ENCODE peak calls at places on chromosomes 4 and X, in five cellular contexts. F, V, M, N and E are unnamed samples.

GRCh38 chrX:149641832-149642231 is 10.2 kb upstream of the TMEM185A start:
- DNase-seq in F (no peak), V (no peak), M (no peak), N (no peak), E (peak; percentile 28)

GRCh38 chrX:1486177-1486576 is 33.5 kb upstream of the ASMTL start:
- DNase-seq in F (no peak), V (no peak), M (no peak), N (no peak), E (no peak)

GRCh38 chrX:39985116-39985515 is 112.6 kb downstream of the BCOR start:
- DNase-seq in F (no peak), V (no peak), M (no peak), N (no peak), E (no peak)

GRCh38 chr4:181350578-181351420 is 892.4 kb upstream of the TENM3 start:
- DNase-seq in F (no peak), V (no peak), M (no peak), N (no peak), E (no peak)

GRCh38 chr4:103754844-103755243 is 35.1 kb upstream of the TACR3 start:
- DNase-seq in F (no peak), V (no peak), M (no peak), N (peak; percentile 94), E (no peak)

GRCh38 chr4:108881190-108881589 is 118.3 kb upstream of the ETNPPL start:
- DNase-seq in F (peak; percentile 84), V (no peak), M (no peak), N (peak; percentile 73), E (no peak)

GRCh38 chrX:44422631-44423030 is 79.2 kb upstream of the EFHC2 start:
- DNase-seq in F (no peak), V (no peak), M (no peak), N (no peak), E (no peak)

GRCh38 chr4:150743564-150744342 is 161.8 kb downstream of the MAB21L2 start:
- DNase-seq in F (peak; percentile 10), V (no peak), M (no peak), N (peak; percentile 29), E (no peak)

GRCh38 chrX:16718824-16719333 is 533 bp upstream of the SYAP1 start:
- DNase-seq in F (no peak), V (no peak), M (no peak), N (no peak), E (no peak)

GRCh38 chr4:42428036-42428435 is 30.7 kb downstream of the SHISA3 start:
- DNase-seq in F (no peak), V (no peak), M (no peak), N (no peak), E (no peak)

GRCh38 chr4:56448301-56448700 is 12.2 kb downstream of the PAICS start:
- DNase-seq in F (no peak), V (no peak), M (no peak), N (no peak), E (no peak)
- H3K36me3 ChIP-seq in F (peaks cover 75% of the 10 kb centered on the region), V (peaks cover 70% of the 10 kb centered on the region), M (no peaks in the 10 kb centered on the region), N (peaks cover 7% of the 10 kb centered on the region), E (peaks cover 75% of the 10 kb centered on the region)

GRCh38 chr4:1807258-1807777 is 14.2 kb downstream of the FGFR3 start:
- DNase-seq in F (no peak), V (no peak), M (no peak), N (no peak), E (no peak)
- H3K36me3 ChIP-seq in F (peaks cover 3% of the 10 kb centered on the region), V (peaks cover 25% of the 10 kb centered on the region), M (no peaks in the 10 kb centered on the region), N (peaks cover 41% of the 10 kb centered on the region), E (peaks cover 5% of the 10 kb centered on the region)

GRCh38 chr4:39834269-39834668 is 136.3 kb downstream of the UBE2K start:
- DNase-seq in F (peak; percentile 15), V (no peak), M (no peak), N (no peak), E (no peak)

GRCh38 chr4:39841894-39842293 is 135.8 kb downstream of the PDS5A start:
- DNase-seq in F (no peak), V (no peak), M (no peak), N (no peak), E (no peak)

DNA sequence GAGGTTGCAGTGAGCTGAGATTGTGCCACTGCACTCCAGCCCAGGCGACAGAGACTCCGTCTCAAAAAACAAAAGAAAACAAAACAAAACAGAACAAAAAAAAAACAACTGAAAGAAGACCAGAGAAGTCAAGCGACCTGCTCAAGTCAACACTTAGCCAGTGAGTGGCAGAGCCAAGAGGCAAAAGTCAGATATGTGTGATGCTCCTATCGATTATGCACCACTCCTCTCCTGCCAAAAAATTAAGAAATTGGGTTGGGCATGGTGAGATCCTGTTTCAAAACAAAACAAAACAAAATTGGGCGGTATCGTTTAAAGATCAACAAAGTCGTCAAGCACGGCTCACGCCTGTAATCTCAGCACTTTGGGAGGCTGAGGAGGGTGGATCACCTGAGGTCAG is 137.7 kb downstream of the PDS5A start:
- DNase-seq in F (no peak), V (no peak), M (no peak), N (no peak), E (no peak)
- H3K36me3 ChIP-seq in F (peaks cover 66% of the 10 kb centered on the region), V (peaks cover 93% of the 10 kb centered on the region), M (peaks cover 22% of the 10 kb centered on the region), N (peaks cover 12% of the 10 kb centered on the region), E (peaks cover 88% of the 10 kb centered on the region)

DNA sequence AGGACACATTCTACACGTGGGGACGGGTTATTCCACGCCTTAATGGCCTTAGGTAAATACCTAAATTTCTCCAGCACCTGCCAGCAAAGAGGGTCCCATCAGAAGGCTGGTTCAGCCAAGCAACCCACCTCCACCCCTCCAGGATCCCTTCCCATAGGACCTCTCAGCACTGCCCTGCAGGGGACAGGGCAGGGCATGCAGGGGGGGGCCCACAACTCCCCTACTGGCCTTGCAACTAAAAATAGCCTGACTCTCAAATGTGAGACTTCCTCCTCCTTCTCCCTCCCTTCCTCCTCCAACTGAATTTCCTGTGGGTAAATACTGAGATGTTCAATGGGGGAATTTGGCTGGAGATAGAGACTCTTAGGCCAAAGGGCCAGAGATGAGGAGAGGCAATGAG is 6.3 kb downstream of the LAS1L start:
- DNase-seq in F (no peak), V (no peak), M (no peak), N (no peak), E (no peak)
- H3K36me3 ChIP-seq in F (no peaks in the 10 kb centered on the region), V (peaks cover 68% of the 10 kb centered on the region), M (peaks cover 6% of the 10 kb centered on the region), N (peaks cover 15% of the 10 kb centered on the region), E (peaks cover 40% of the 10 kb centered on the region)

GRCh38 chr4:128029907-128030306 is 31.2 kb upstream of the LARP1B start:
- DNase-seq in F (no peak), V (no peak), M (no peak), N (no peak), E (no peak)

GRCh38 chr4:128025319-128025718 is 35.8 kb upstream of the LARP1B start:
- DNase-seq in F (no peak), V (no peak), M (no peak), N (no peak), E (no peak)
- H3K36me3 ChIP-seq in F (peaks cover 47% of the 10 kb centered on the region), V (peaks cover 97% of the 10 kb centered on the region), M (peaks cover 3% of the 10 kb centered on the region), N (no peaks in the 10 kb centered on the region), E (peaks cover 44% of the 10 kb centered on the region)

GRCh38 chr4:3160325-3160915 is 85.9 kb downstream of the HTT start:
- DNase-seq in F (no peak), V (no peak), M (no peak), N (no peak), E (no peak)
- H3K36me3 ChIP-seq in F (peaks cover 7% of the 10 kb centered on the region), V (peaks cover 94% of the 10 kb centered on the region), M (peaks cover 14% of the 10 kb centered on the region), N (peaks cover 8% of the 10 kb centered on the region), E (peaks cover 59% of the 10 kb centered on the region)

GRCh38 chrX:2732076-2732475 is 19.8 kb upstream of the XG start:
- DNase-seq in F (no peak), V (no peak), M (no peak), N (no peak), E (no peak)
- H3K36me3 ChIP-seq in F (peaks cover 27% of the 10 kb centered on the region), V (peaks cover 98% of the 10 kb centered on the region), M (no peaks in the 10 kb centered on the region), N (peaks cover 4% of the 10 kb centered on the region), E (peaks cover 76% of the 10 kb centered on the region)

GRCh38 chr4:51880016-51880915 is 37.3 kb downstream of the DCUN1D4 start:
- DNase-seq in F (no peak), V (no peak), M (no peak), N (no peak), E (no peak)
- H3K36me3 ChIP-seq in F (peaks cover 29% of the 10 kb centered on the region), V (peaks cover 62% of the 10 kb centered on the region), M (peaks cover 5% of the 10 kb centered on the region), N (peaks cover 6% of the 10 kb centered on the region), E (peaks cover 83% of the 10 kb centered on the region)

DNA sequence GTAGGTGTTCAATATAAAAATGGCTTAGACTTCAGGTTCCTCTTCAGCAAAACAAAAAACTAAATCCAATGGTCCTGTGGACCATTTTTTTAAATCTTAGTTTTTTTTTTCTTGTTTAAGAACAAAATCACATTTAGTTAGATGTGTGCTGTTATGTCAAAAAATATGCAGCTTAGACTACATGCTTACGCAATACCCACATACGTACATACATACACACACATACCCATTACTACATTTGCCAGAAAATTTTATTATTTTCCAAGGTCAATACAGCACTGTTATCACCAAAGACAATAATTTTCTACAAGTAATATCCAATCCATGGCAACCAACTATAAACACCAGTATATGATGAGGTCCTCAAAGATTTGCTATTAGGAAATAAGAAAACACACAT is 144.1 kb downstream of the PDGFC start:
- DNase-seq in F (no peak), V (no peak), M (no peak), N (no peak), E (no peak)
- H3K36me3 ChIP-seq in F (no peaks in the 10 kb centered on the region), V (no peaks in the 10 kb centered on the region), M (no peaks in the 10 kb centered on the region), N (no peaks in the 10 kb centered on the region), E (no peaks in the 10 kb centered on the region)

DNA sequence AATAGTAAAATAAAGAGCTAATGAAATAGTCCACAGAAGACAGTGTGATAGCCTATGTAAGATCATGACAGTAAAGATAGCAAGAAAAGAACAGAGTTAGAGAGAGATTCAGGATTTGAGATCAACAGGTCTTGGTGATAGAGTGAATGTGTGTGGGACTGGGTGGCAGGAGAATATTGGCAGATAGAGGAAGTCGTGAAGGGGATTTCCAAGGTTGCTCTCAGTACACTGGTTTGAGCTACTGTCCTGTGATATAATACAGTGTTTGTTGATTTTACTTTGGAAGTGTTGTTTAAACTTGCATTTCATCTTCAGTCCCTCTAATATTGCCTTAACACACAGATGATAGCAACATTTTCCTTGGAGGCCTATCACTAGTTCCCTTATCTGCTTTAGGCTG is 44.1 kb downstream of the DTHD1 start:
- DNase-seq in F (no peak), V (no peak), M (peak; percentile 10), N (peak; percentile 17), E (no peak)
- H3K36me3 ChIP-seq in F (no peaks in the 10 kb centered on the region), V (no peaks in the 10 kb centered on the region), M (no peaks in the 10 kb centered on the region), N (no peaks in the 10 kb centered on the region), E (no peaks in the 10 kb centered on the region)